ENCODE peak calls at places on chromosome 3, in seven cellular contexts. One of them, this sample, is unnamed.

GRCh38 chr3:16058511-16058910 is 116.0 kb upstream of the GALNT15 start:
- DNase-seq in HepG2: no peak
- DNase-seq in psoas muscle: no peak
- DNase-seq in cardiac muscle cell: no peak
- DNase-seq in A549: no peak
- DNase-seq in heart left ventricle: no peak
- DNase-seq in mesenchymal stem cell: no peak
- DNase-seq in this sample: no peak

GRCh38 chr3:97979610-97980009 is 7.4 kb upstream of the RIOX2 start:
- DNase-seq in mesenchymal stem cell: no peak
- DNase-seq in HepG2: peak; percentile 5
- DNase-seq in heart left ventricle: peak; percentile 67
- DNase-seq in cardiac muscle cell: peak; percentile 73
- DNase-seq in A549: no peak
- DNase-seq in psoas muscle: no peak
- DNase-seq in this sample: peak; percentile 28

GRCh38 chr3:110568246-110568645 is 503.4 kb upstream of the NECTIN3 start:
- DNase-seq in HepG2: no peak
- DNase-seq in A549: no peak
- DNase-seq in psoas muscle: no peak
- DNase-seq in cardiac muscle cell: no peak
- DNase-seq in heart left ventricle: no peak
- DNase-seq in mesenchymal stem cell: peak; percentile 83
- DNase-seq in this sample: no peak

GRCh38 chr3:80190051-80190450 is 422.3 kb upstream of the ROBO1 start:
- DNase-seq in cardiac muscle cell: no peak
- DNase-seq in heart left ventricle: no peak
- DNase-seq in A549: no peak
- DNase-seq in psoas muscle: no peak
- DNase-seq in HepG2: no peak
- DNase-seq in mesenchymal stem cell: peak; percentile 68
- DNase-seq in this sample: peak; percentile 46

GRCh38 chr3:30161370-30161769 is 445.0 kb upstream of the TGFBR2 start:
- DNase-seq in HepG2: no peak
- DNase-seq in mesenchymal stem cell: no peak
- DNase-seq in heart left ventricle: peak; percentile 31
- DNase-seq in cardiac muscle cell: no peak
- DNase-seq in A549: no peak
- DNase-seq in psoas muscle: no peak
- DNase-seq in this sample: no peak

GRCh38 chr3:140927711-140928110 is 13.9 kb upstream of the SLC25A36 start:
- DNase-seq in A549: no peak
- DNase-seq in psoas muscle: no peak
- DNase-seq in HepG2: no peak
- DNase-seq in mesenchymal stem cell: no peak
- DNase-seq in cardiac muscle cell: no peak
- DNase-seq in heart left ventricle: no peak
- DNase-seq in this sample: no peak

GRCh38 chr3:71172951-71173350 is 410.6 kb downstream of the FOXP1 start:
- DNase-seq in psoas muscle: no peak
- DNase-seq in HepG2: peak; percentile 58
- DNase-seq in mesenchymal stem cell: peak; percentile 75
- DNase-seq in cardiac muscle cell: no peak
- DNase-seq in heart left ventricle: no peak
- DNase-seq in A549: no peak
- DNase-seq in this sample: no peak

GRCh38 chr3:195751584-195751983 is 30.8 kb downstream of the MUC20 start:
- DNase-seq in A549: no peak
- DNase-seq in heart left ventricle: no peak
- DNase-seq in HepG2: no peak
- DNase-seq in psoas muscle: peak; percentile 12
- DNase-seq in mesenchymal stem cell: no peak
- DNase-seq in cardiac muscle cell: no peak
- DNase-seq in this sample: no peak

GRCh38 chr3:166186003-166186402 is 348.8 kb upstream of the BCHE start:
- DNase-seq in mesenchymal stem cell: peak; percentile 5
- DNase-seq in cardiac muscle cell: no peak
- DNase-seq in heart left ventricle: no peak
- DNase-seq in HepG2: no peak
- DNase-seq in A549: no peak
- DNase-seq in psoas muscle: no peak
- DNase-seq in this sample: no peak

GRCh38 chr3:185744997-185745843 is 79.6 kb downstream of the IGF2BP2 start:
- DNase-seq in heart left ventricle: no peak
- DNase-seq in HepG2: peak; percentile 39
- DNase-seq in mesenchymal stem cell: peak; percentile 96
- DNase-seq in A549: no peak
- DNase-seq in cardiac muscle cell: no peak
- DNase-seq in psoas muscle: no peak
- DNase-seq in this sample: no peak

GRCh38 chr3:178823140-178823539 is 248.5 kb downstream of the ZMAT3 start:
- DNase-seq in heart left ventricle: no peak
- DNase-seq in mesenchymal stem cell: no peak
- DNase-seq in HepG2: no peak
- DNase-seq in psoas muscle: no peak
- DNase-seq in cardiac muscle cell: no peak
- DNase-seq in A549: no peak
- DNase-seq in this sample: no peak

GRCh38 chr3:124797426-124797945 is 67.2 kb downstream of the UMPS start:
- DNase-seq in heart left ventricle: no peak
- DNase-seq in psoas muscle: no peak
- DNase-seq in HepG2: no peak
- DNase-seq in mesenchymal stem cell: no peak
- DNase-seq in cardiac muscle cell: no peak
- DNase-seq in A549: no peak
- DNase-seq in this sample: no peak

GRCh38 chr3:14647976-14648955 is 3.3 kb upstream of the CCDC174 start:
- DNase-seq in mesenchymal stem cell: no peak
- DNase-seq in heart left ventricle: no peak
- DNase-seq in cardiac muscle cell: no peak
- DNase-seq in psoas muscle: no peak
- DNase-seq in A549: no peak
- DNase-seq in HepG2: no peak
- DNase-seq in this sample: no peak

GRCh38 chr3:195911946-195912270 is 3.6 kb upstream of the TNK2 start:
- DNase-seq in cardiac muscle cell: no peak
- DNase-seq in mesenchymal stem cell: no peak
- DNase-seq in A549: no peak
- DNase-seq in psoas muscle: peak; percentile 50
- DNase-seq in heart left ventricle: no peak
- DNase-seq in HepG2: no peak
- DNase-seq in this sample: no peak

GRCh38 chr3:169082634-169083033 is 580.9 kb downstream of the MECOM start:
- DNase-seq in psoas muscle: no peak
- DNase-seq in heart left ventricle: no peak
- DNase-seq in A549: no peak
- DNase-seq in mesenchymal stem cell: no peak
- DNase-seq in HepG2: no peak
- DNase-seq in cardiac muscle cell: no peak
- DNase-seq in this sample: no peak

GRCh38 chr3:169090559-169090958 is 573.0 kb downstream of the MECOM start:
- DNase-seq in cardiac muscle cell: no peak
- DNase-seq in mesenchymal stem cell: no peak
- DNase-seq in psoas muscle: no peak
- DNase-seq in A549: no peak
- DNase-seq in heart left ventricle: no peak
- DNase-seq in HepG2: no peak
- DNase-seq in this sample: no peak

GRCh38 chr3:169082076-169082475 is 581.4 kb downstream of the MECOM start:
- DNase-seq in mesenchymal stem cell: no peak
- DNase-seq in psoas muscle: no peak
- DNase-seq in heart left ventricle: no peak
- DNase-seq in A549: no peak
- DNase-seq in HepG2: no peak
- DNase-seq in cardiac muscle cell: no peak
- DNase-seq in this sample: no peak

GRCh38 chr3:169083126-169083525 is 580.4 kb downstream of the MECOM start:
- DNase-seq in A549: no peak
- DNase-seq in HepG2: no peak
- DNase-seq in heart left ventricle: no peak
- DNase-seq in cardiac muscle cell: no peak
- DNase-seq in mesenchymal stem cell: no peak
- DNase-seq in psoas muscle: no peak
- DNase-seq in this sample: no peak

DNA sequence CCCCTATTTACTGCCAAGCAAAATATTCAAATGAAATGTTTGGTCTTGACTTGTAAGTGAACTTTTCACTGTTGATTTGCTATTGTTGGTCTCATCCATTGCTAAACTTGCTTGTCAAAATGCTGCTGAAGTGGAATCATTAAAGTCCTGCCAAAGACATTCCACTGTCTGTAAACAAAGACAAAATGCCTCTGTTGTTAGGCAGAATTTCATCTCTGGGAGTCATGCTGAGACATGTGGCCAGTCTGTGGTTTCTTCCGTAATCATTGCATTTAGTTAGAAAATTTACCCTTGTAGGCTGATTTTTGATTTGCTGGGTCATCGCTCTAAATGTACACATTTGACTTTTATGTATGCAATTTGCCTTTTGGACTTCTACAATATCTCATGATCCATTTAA is 577.7 kb downstream of the MECOM start:
- DNase-seq in cardiac muscle cell: no peak
- DNase-seq in psoas muscle: no peak
- DNase-seq in A549: no peak
- DNase-seq in mesenchymal stem cell: peak; percentile 90
- DNase-seq in HepG2: no peak
- DNase-seq in heart left ventricle: no peak
- DNase-seq in this sample: peak; percentile 34
- H3K27ac ChIP-seq in cardiac muscle cell: no peak overlapping the region
- H3K27ac ChIP-seq in psoas muscle: no peak overlapping the region
- H3K27ac ChIP-seq in A549: no peak overlapping the region
- H3K27ac ChIP-seq in mesenchymal stem cell: peak overlapping the region; percentile 55
- H3K27ac ChIP-seq in HepG2: no peak overlapping the region
- H3K27ac ChIP-seq in heart left ventricle: no peak overlapping the region
- H3K27ac ChIP-seq in this sample: peak overlapping the region; percentile 42

GRCh38 chr3:72678380-72678779 is 169.9 kb downstream of the SHQ1 start:
- DNase-seq in A549: no peak
- DNase-seq in psoas muscle: no peak
- DNase-seq in mesenchymal stem cell: no peak
- DNase-seq in cardiac muscle cell: no peak
- DNase-seq in heart left ventricle: no peak
- DNase-seq in HepG2: no peak
- DNase-seq in this sample: no peak
- H3K9me3 ChIP-seq in A549: peaks cover 11% of the 10 kb centered on the region
- H3K9me3 ChIP-seq in psoas muscle: no peaks in the 10 kb centered on the region
- H3K9me3 ChIP-seq in mesenchymal stem cell: peaks cover 32% of the 10 kb centered on the region
- H3K9me3 ChIP-seq in cardiac muscle cell: no peaks in the 10 kb centered on the region
- H3K9me3 ChIP-seq in heart left ventricle: no peaks in the 10 kb centered on the region
- H3K9me3 ChIP-seq in HepG2: no peaks in the 10 kb centered on the region
- H3K9me3 ChIP-seq in this sample: no peaks in the 10 kb centered on the region

DNA sequence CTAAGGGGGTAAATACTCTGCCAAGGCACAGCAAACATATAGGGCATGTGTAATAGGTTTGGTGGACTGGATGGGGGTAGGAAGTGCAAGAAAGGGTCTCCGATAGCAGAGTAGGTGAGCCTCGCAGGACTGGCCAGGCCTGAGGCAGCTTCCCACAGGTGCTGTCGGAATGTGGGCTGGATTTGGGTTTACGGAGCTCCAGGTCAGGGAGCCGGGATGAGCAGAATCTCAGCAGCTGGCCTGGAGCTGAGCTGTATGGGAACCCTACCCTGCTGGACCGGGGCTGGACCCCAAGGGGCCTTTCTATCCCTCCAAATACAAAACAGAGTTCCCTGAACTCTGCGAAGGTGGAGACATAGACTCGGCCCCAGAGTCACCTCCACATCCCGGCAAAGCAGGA is 15.0 kb downstream of the KLF15 start:
- DNase-seq in A549: no peak
- DNase-seq in cardiac muscle cell: no peak
- DNase-seq in HepG2: no peak
- DNase-seq in psoas muscle: no peak
- DNase-seq in heart left ventricle: no peak
- DNase-seq in mesenchymal stem cell: no peak
- DNase-seq in this sample: no peak
- H3K27ac ChIP-seq in A549: no peak overlapping the region
- H3K27ac ChIP-seq in cardiac muscle cell: no peak overlapping the region
- H3K27ac ChIP-seq in HepG2: peak overlapping the region; percentile 41
- H3K27ac ChIP-seq in psoas muscle: peak overlapping the region; percentile 30
- H3K27ac ChIP-seq in heart left ventricle: no peak overlapping the region
- H3K27ac ChIP-seq in mesenchymal stem cell: no peak overlapping the region
- H3K27ac ChIP-seq in this sample: no peak overlapping the region

GRCh38 chr3:45027406-45027805 is 1.3 kb downstream of the CLEC3B start:
- DNase-seq in psoas muscle: no peak
- DNase-seq in heart left ventricle: no peak
- DNase-seq in cardiac muscle cell: no peak
- DNase-seq in mesenchymal stem cell: no peak
- DNase-seq in A549: no peak
- DNase-seq in HepG2: no peak
- DNase-seq in this sample: no peak

GRCh38 chr3:45026957-45027356 is 854 bp downstream of the CLEC3B start:
- DNase-seq in HepG2: peak; percentile 4
- DNase-seq in mesenchymal stem cell: peak; percentile 67
- DNase-seq in A549: no peak
- DNase-seq in psoas muscle: peak; percentile 93
- DNase-seq in heart left ventricle: peak; percentile 86
- DNase-seq in cardiac muscle cell: no peak
- DNase-seq in this sample: no peak

GRCh38 chr3:45026038-45026437 is at the start of gene CLEC3B:
- DNase-seq in mesenchymal stem cell: no peak
- DNase-seq in HepG2: no peak
- DNase-seq in cardiac muscle cell: no peak
- DNase-seq in A549: no peak
- DNase-seq in heart left ventricle: peak; percentile 86
- DNase-seq in psoas muscle: peak; percentile 81
- DNase-seq in this sample: peak; percentile 9

GRCh38 chr3:45023675-45024074 is 2.4 kb upstream of the CLEC3B start:
- DNase-seq in heart left ventricle: no peak
- DNase-seq in mesenchymal stem cell: no peak
- DNase-seq in cardiac muscle cell: no peak
- DNase-seq in psoas muscle: no peak
- DNase-seq in A549: no peak
- DNase-seq in HepG2: no peak
- DNase-seq in this sample: no peak

GRCh38 chr3:45024601-45025262 is 1.4 kb upstream of the CLEC3B start:
- DNase-seq in mesenchymal stem cell: peak; percentile 38
- DNase-seq in psoas muscle: no peak
- DNase-seq in A549: no peak
- DNase-seq in HepG2: no peak
- DNase-seq in heart left ventricle: no peak
- DNase-seq in cardiac muscle cell: no peak
- DNase-seq in this sample: no peak
- H3K9me3 ChIP-seq in mesenchymal stem cell: no peaks in the 10 kb centered on the region
- H3K9me3 ChIP-seq in psoas muscle: no peaks in the 10 kb centered on the region
- H3K9me3 ChIP-seq in A549: no peaks in the 10 kb centered on the region
- H3K9me3 ChIP-seq in HepG2: no peaks in the 10 kb centered on the region
- H3K9me3 ChIP-seq in heart left ventricle: no peaks in the 10 kb centered on the region
- H3K9me3 ChIP-seq in cardiac muscle cell: no peaks in the 10 kb centered on the region
- H3K9me3 ChIP-seq in this sample: no peaks in the 10 kb centered on the region

This sample was measured in SJCRH30.